ENCODE peak calls at places on chromosome X, in seven cellular contexts. One of them, this sample, is unnamed.

GRCh38 chrX:75229774-75230173 is 44.1 kb upstream of the UPRT start:
- DNase-seq in fibroblast of lung: no peak
- DNase-seq in SJSA1: no peak
- DNase-seq in CD8-positive, alpha-beta memory T cell: no peak
- DNase-seq in HAP-1: no peak
- DNase-seq in stomach: no peak
- DNase-seq in cardiac muscle cell: no peak
- DNase-seq in this sample: no peak

GRCh38 chrX:78455901-78456300 is 128.5 kb upstream of the CYSLTR1 start:
- DNase-seq in fibroblast of lung: no peak
- DNase-seq in SJSA1: no peak
- DNase-seq in CD8-positive, alpha-beta memory T cell: no peak
- DNase-seq in HAP-1: no peak
- DNase-seq in stomach: no peak
- DNase-seq in cardiac muscle cell: no peak
- DNase-seq in this sample: no peak

GRCh38 chrX:16484338-16484737 is 165.6 kb upstream of the S100G start:
- DNase-seq in fibroblast of lung: peak; percentile 84
- DNase-seq in SJSA1: peak; percentile 49
- DNase-seq in CD8-positive, alpha-beta memory T cell: no peak
- DNase-seq in HAP-1: no peak
- DNase-seq in stomach: no peak
- DNase-seq in cardiac muscle cell: peak; percentile 73
- DNase-seq in this sample: no peak

GRCh38 chrX:5632887-5633286 is 595.8 kb downstream of the NLGN4X start:
- DNase-seq in fibroblast of lung: no peak
- DNase-seq in SJSA1: no peak
- DNase-seq in CD8-positive, alpha-beta memory T cell: no peak
- DNase-seq in HAP-1: no peak
- DNase-seq in stomach: no peak
- DNase-seq in cardiac muscle cell: no peak
- DNase-seq in this sample: no peak

GRCh38 chrX:13123857-13124345 is 79.5 kb upstream of the FAM9C start:
- DNase-seq in fibroblast of lung: peak; percentile 87
- DNase-seq in SJSA1: peak; percentile 71
- DNase-seq in CD8-positive, alpha-beta memory T cell: no peak
- DNase-seq in HAP-1: no peak
- DNase-seq in stomach: no peak
- DNase-seq in cardiac muscle cell: peak; percentile 35
- DNase-seq in this sample: no peak

GRCh38 chrX:68454476-68455150 is 21.3 kb upstream of the OPHN1 start:
- DNase-seq in fibroblast of lung: no peak
- DNase-seq in SJSA1: no peak
- DNase-seq in CD8-positive, alpha-beta memory T cell: no peak
- DNase-seq in HAP-1: no peak
- DNase-seq in stomach: no peak
- DNase-seq in cardiac muscle cell: no peak
- DNase-seq in this sample: no peak

GRCh38 chrX:64205735-64206491 is 405 bp upstream of the AMER1 start:
- DNase-seq in fibroblast of lung: peak; percentile 90
- DNase-seq in SJSA1: peak; percentile 91
- DNase-seq in CD8-positive, alpha-beta memory T cell: peak; percentile 83
- DNase-seq in HAP-1: peak; percentile 97
- DNase-seq in stomach: peak; percentile 94
- DNase-seq in cardiac muscle cell: peak; percentile 95
- DNase-seq in this sample: peak; percentile 64

GRCh38 chrX:125203379-125203736 is 116.3 kb upstream of the TEX13C start:
- DNase-seq in fibroblast of lung: no peak
- DNase-seq in SJSA1: no peak
- DNase-seq in CD8-positive, alpha-beta memory T cell: no peak
- DNase-seq in HAP-1: no peak
- DNase-seq in stomach: no peak
- DNase-seq in cardiac muscle cell: no peak
- DNase-seq in this sample: no peak

GRCh38 chrX:55489315-55490009 is at the start of gene USP51:
- DNase-seq in fibroblast of lung: peak; percentile 59
- DNase-seq in SJSA1: no peak
- DNase-seq in CD8-positive, alpha-beta memory T cell: peak; percentile 40
- DNase-seq in HAP-1: peak; percentile 45
- DNase-seq in stomach: peak; percentile 42
- DNase-seq in cardiac muscle cell: peak; percentile 60
- DNase-seq in this sample: no peak

GRCh38 chrX:132092439-132093065 is 35.3 kb downstream of the FRMD7 start:
- DNase-seq in fibroblast of lung: peak; percentile 74
- DNase-seq in SJSA1: peak; percentile 4
- DNase-seq in CD8-positive, alpha-beta memory T cell: peak; percentile 30
- DNase-seq in HAP-1: peak; percentile 78
- DNase-seq in stomach: peak; percentile 60
- DNase-seq in cardiac muscle cell: peak; percentile 77
- DNase-seq in this sample: peak; percentile 10

GRCh38 chrX:102833136-102833535 is 103.9 kb upstream of the RAB40AL start:
- DNase-seq in fibroblast of lung: peak; percentile 11
- DNase-seq in SJSA1: peak; percentile 1
- DNase-seq in CD8-positive, alpha-beta memory T cell: no peak
- DNase-seq in HAP-1: no peak
- DNase-seq in stomach: no peak
- DNase-seq in cardiac muscle cell: peak; percentile 18
- DNase-seq in this sample: no peak

GRCh38 chrX:37423864-37424569 is 74.9 kb downstream of the PRRG1 start:
- DNase-seq in fibroblast of lung: peak; percentile 5
- DNase-seq in SJSA1: no peak
- DNase-seq in CD8-positive, alpha-beta memory T cell: no peak
- DNase-seq in HAP-1: no peak
- DNase-seq in stomach: no peak
- DNase-seq in cardiac muscle cell: peak; percentile 13
- DNase-seq in this sample: no peak

GRCh38 chrX:4675686-4676300 is 962.3 kb upstream of the PRKX start:
- DNase-seq in fibroblast of lung: no peak
- DNase-seq in SJSA1: no peak
- DNase-seq in CD8-positive, alpha-beta memory T cell: no peak
- DNase-seq in HAP-1: no peak
- DNase-seq in stomach: peak; percentile 30
- DNase-seq in cardiac muscle cell: no peak
- DNase-seq in this sample: no peak

GRCh38 chrX:149818652-149819051 is 36.9 kb downstream of the MAGEA9 start:
- DNase-seq in fibroblast of lung: no peak
- DNase-seq in SJSA1: no peak
- DNase-seq in CD8-positive, alpha-beta memory T cell: no peak
- DNase-seq in HAP-1: no peak
- DNase-seq in stomach: no peak
- DNase-seq in cardiac muscle cell: no peak
- DNase-seq in this sample: no peak

GRCh38 chrX:52280812-52281211 is 88.0 kb upstream of the XAGE2 start:
- DNase-seq in fibroblast of lung: no peak
- DNase-seq in SJSA1: no peak
- DNase-seq in CD8-positive, alpha-beta memory T cell: no peak
- DNase-seq in HAP-1: no peak
- DNase-seq in stomach: no peak
- DNase-seq in cardiac muscle cell: no peak
- DNase-seq in this sample: no peak

GRCh38 chrX:120309873-120310730 is 1.2 kb downstream of the TMEM255A start:
- DNase-seq in fibroblast of lung: no peak
- DNase-seq in SJSA1: peak; percentile 9
- DNase-seq in CD8-positive, alpha-beta memory T cell: no peak
- DNase-seq in HAP-1: peak; percentile 75
- DNase-seq in stomach: no peak
- DNase-seq in cardiac muscle cell: no peak
- DNase-seq in this sample: no peak

GRCh38 chrX:67563469-67564448 is 19.9 kb downstream of the AR start:
- DNase-seq in fibroblast of lung: no peak
- DNase-seq in SJSA1: no peak
- DNase-seq in CD8-positive, alpha-beta memory T cell: no peak
- DNase-seq in HAP-1: no peak
- DNase-seq in stomach: no peak
- DNase-seq in cardiac muscle cell: peak; percentile 74
- DNase-seq in this sample: no peak

GRCh38 chrX:13258725-13259124 is 61.1 kb downstream of the ATXN3L start:
- DNase-seq in fibroblast of lung: no peak
- DNase-seq in SJSA1: no peak
- DNase-seq in CD8-positive, alpha-beta memory T cell: no peak
- DNase-seq in HAP-1: no peak
- DNase-seq in stomach: no peak
- DNase-seq in cardiac muscle cell: no peak
- DNase-seq in this sample: no peak

GRCh38 chrX:15073313-15073712 is 196.6 kb downstream of the ASB9 start:
- DNase-seq in fibroblast of lung: no peak
- DNase-seq in SJSA1: no peak
- DNase-seq in CD8-positive, alpha-beta memory T cell: no peak
- DNase-seq in HAP-1: no peak
- DNase-seq in stomach: no peak
- DNase-seq in cardiac muscle cell: no peak
- DNase-seq in this sample: no peak

GRCh38 chrX:135528274-135528673 is 7.8 kb downstream of the INTS6L start:
- DNase-seq in fibroblast of lung: no peak
- DNase-seq in SJSA1: no peak
- DNase-seq in CD8-positive, alpha-beta memory T cell: no peak
- DNase-seq in HAP-1: peak; percentile 15
- DNase-seq in stomach: no peak
- DNase-seq in cardiac muscle cell: no peak
- DNase-seq in this sample: no peak

GRCh38 chrX:17860811-17861495 is at the start of gene RAI2:
- DNase-seq in fibroblast of lung: no peak
- DNase-seq in SJSA1: no peak
- DNase-seq in CD8-positive, alpha-beta memory T cell: no peak
- DNase-seq in HAP-1: peak; percentile 47
- DNase-seq in stomach: peak; percentile 59
- DNase-seq in cardiac muscle cell: no peak
- DNase-seq in this sample: no peak

GRCh38 chrX:33175201-33175600 is 36.1 kb downstream of the DMD start:
- DNase-seq in fibroblast of lung: no peak
- DNase-seq in SJSA1: no peak
- DNase-seq in CD8-positive, alpha-beta memory T cell: no peak
- DNase-seq in HAP-1: no peak
- DNase-seq in stomach: no peak
- DNase-seq in cardiac muscle cell: no peak
- DNase-seq in this sample: no peak

GRCh38 chrX:69150294-69150960 is 14.8 kb downstream of the PJA1 start:
- DNase-seq in fibroblast of lung: no peak
- DNase-seq in SJSA1: no peak
- DNase-seq in CD8-positive, alpha-beta memory T cell: no peak
- DNase-seq in HAP-1: peak; percentile 57
- DNase-seq in stomach: no peak
- DNase-seq in cardiac muscle cell: no peak
- DNase-seq in this sample: no peak

GRCh38 chrX:116272328-116272727 is 101.8 kb downstream of the AGTR2 start:
- DNase-seq in fibroblast of lung: peak; percentile 88
- DNase-seq in SJSA1: peak; percentile 72
- DNase-seq in CD8-positive, alpha-beta memory T cell: no peak
- DNase-seq in HAP-1: no peak
- DNase-seq in stomach: no peak
- DNase-seq in cardiac muscle cell: peak; percentile 94
- DNase-seq in this sample: peak; percentile 47

GRCh38 chrX:108270280-108270679 is 167.9 kb downstream of the COL4A6 start:
- DNase-seq in fibroblast of lung: no peak
- DNase-seq in SJSA1: no peak
- DNase-seq in CD8-positive, alpha-beta memory T cell: no peak
- DNase-seq in HAP-1: no peak
- DNase-seq in stomach: no peak
- DNase-seq in cardiac muscle cell: no peak
- DNase-seq in this sample: no peak

GRCh38 chrX:13270360-13270759 is 49.5 kb downstream of the ATXN3L start:
- DNase-seq in fibroblast of lung: no peak
- DNase-seq in SJSA1: no peak
- DNase-seq in CD8-positive, alpha-beta memory T cell: no peak
- DNase-seq in HAP-1: no peak
- DNase-seq in stomach: no peak
- DNase-seq in cardiac muscle cell: no peak
- DNase-seq in this sample: no peak

GRCh38 chrX:25039036-25039435 is 23.3 kb upstream of the ARX start:
- DNase-seq in fibroblast of lung: no peak
- DNase-seq in SJSA1: no peak
- DNase-seq in CD8-positive, alpha-beta memory T cell: no peak
- DNase-seq in HAP-1: no peak
- DNase-seq in stomach: no peak
- DNase-seq in cardiac muscle cell: no peak
- DNase-seq in this sample: no peak

GRCh38 chrX:133559909-133560308 is 144.6 kb upstream of the GPC4 start:
- DNase-seq in fibroblast of lung: no peak
- DNase-seq in SJSA1: no peak
- DNase-seq in CD8-positive, alpha-beta memory T cell: no peak
- DNase-seq in HAP-1: no peak
- DNase-seq in stomach: no peak
- DNase-seq in cardiac muscle cell: no peak
- DNase-seq in this sample: no peak
- H3K36me3 ChIP-seq in fibroblast of lung: no peaks in the 10 kb centered on the region
- H3K36me3 ChIP-seq in SJSA1: no peaks in the 10 kb centered on the region
- H3K36me3 ChIP-seq in CD8-positive, alpha-beta memory T cell: no peaks in the 10 kb centered on the region
- H3K36me3 ChIP-seq in HAP-1: peaks cover 5% of the 10 kb centered on the region
- H3K36me3 ChIP-seq in stomach: no peaks in the 10 kb centered on the region
- H3K36me3 ChIP-seq in cardiac muscle cell: no peaks in the 10 kb centered on the region
- H3K36me3 ChIP-seq in this sample: no peaks in the 10 kb centered on the region

DNA sequence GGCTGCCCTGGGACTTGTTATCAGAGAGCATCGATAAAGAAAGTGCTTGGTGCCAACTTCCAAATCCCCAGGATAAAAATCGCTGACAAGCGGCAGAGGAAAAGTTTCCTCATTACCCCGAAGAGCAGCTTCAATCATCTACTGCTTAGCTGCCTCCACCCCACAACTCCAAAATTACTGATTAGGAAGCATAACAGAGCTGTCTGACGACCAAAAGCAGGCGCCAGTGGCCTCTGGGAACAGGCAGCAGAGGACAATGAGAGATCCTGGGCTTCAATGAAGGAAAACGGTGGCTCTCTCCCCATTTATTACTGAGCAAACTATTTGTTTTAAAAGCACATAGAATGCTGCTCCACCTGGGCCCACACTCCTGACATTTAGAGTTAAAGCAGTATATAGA is 20.6 kb downstream of the BCOR start:
- DNase-seq in fibroblast of lung: no peak
- DNase-seq in SJSA1: no peak
- DNase-seq in CD8-positive, alpha-beta memory T cell: no peak
- DNase-seq in HAP-1: no peak
- DNase-seq in stomach: no peak
- DNase-seq in cardiac muscle cell: no peak
- DNase-seq in this sample: no peak
- H3K36me3 ChIP-seq in fibroblast of lung: peaks cover 1% of the 10 kb centered on the region
- H3K36me3 ChIP-seq in SJSA1: peaks cover 41% of the 10 kb centered on the region
- H3K36me3 ChIP-seq in CD8-positive, alpha-beta memory T cell: peaks cover 12% of the 10 kb centered on the region
- H3K36me3 ChIP-seq in HAP-1: peaks cover 65% of the 10 kb centered on the region
- H3K36me3 ChIP-seq in stomach: peaks cover 7% of the 10 kb centered on the region
- H3K36me3 ChIP-seq in cardiac muscle cell: peaks cover 27% of the 10 kb centered on the region
- H3K36me3 ChIP-seq in this sample: peaks cover 31% of the 10 kb centered on the region

DNA sequence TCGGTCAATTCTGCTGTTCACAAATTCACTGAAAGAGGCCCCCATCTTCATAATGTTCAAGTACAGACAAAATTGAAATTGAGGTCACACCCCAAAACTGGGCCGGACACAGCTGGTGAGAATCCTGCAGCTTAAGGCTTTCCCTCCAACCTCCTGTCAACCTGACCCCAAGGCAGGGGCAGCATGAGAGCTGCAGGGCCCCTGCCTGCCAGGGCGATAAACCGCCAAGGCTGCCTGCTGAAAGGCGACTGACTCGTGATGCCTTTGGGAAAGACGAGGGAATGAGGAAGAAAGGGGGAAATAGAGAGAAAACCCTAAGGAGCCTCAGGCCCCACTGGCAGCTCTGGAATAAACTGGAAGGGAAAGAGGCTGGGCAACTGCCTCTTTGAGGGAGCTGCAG is 7.3 kb upstream of the IRAK1 start:
- DNase-seq in fibroblast of lung: no peak
- DNase-seq in SJSA1: no peak
- DNase-seq in CD8-positive, alpha-beta memory T cell: no peak
- DNase-seq in HAP-1: no peak
- DNase-seq in stomach: no peak
- DNase-seq in cardiac muscle cell: no peak
- DNase-seq in this sample: no peak
- H3K36me3 ChIP-seq in fibroblast of lung: peaks cover 5% of the 10 kb centered on the region
- H3K36me3 ChIP-seq in SJSA1: peaks cover 8% of the 10 kb centered on the region
- H3K36me3 ChIP-seq in CD8-positive, alpha-beta memory T cell: peaks cover 4% of the 10 kb centered on the region
- H3K36me3 ChIP-seq in HAP-1: peaks cover 43% of the 10 kb centered on the region
- H3K36me3 ChIP-seq in stomach: peaks cover 9% of the 10 kb centered on the region
- H3K36me3 ChIP-seq in cardiac muscle cell: no peaks in the 10 kb centered on the region
- H3K36me3 ChIP-seq in this sample: peaks cover 13% of the 10 kb centered on the region

GRCh38 chrX:46739736-46740135 is 19.2 kb downstream of the SLC9A7 start:
- DNase-seq in fibroblast of lung: no peak
- DNase-seq in SJSA1: no peak
- DNase-seq in CD8-positive, alpha-beta memory T cell: no peak
- DNase-seq in HAP-1: no peak
- DNase-seq in stomach: no peak
- DNase-seq in cardiac muscle cell: no peak
- DNase-seq in this sample: no peak
- H3K36me3 ChIP-seq in fibroblast of lung: no peaks in the 10 kb centered on the region
- H3K36me3 ChIP-seq in SJSA1: no peaks in the 10 kb centered on the region
- H3K36me3 ChIP-seq in CD8-positive, alpha-beta memory T cell: no peaks in the 10 kb centered on the region
- H3K36me3 ChIP-seq in HAP-1: no peaks in the 10 kb centered on the region
- H3K36me3 ChIP-seq in stomach: no peaks in the 10 kb centered on the region
- H3K36me3 ChIP-seq in cardiac muscle cell: no peaks in the 10 kb centered on the region
- H3K36me3 ChIP-seq in this sample: no peaks in the 10 kb centered on the region